ENCODE peak calls at places on chromosomes 4 and X, in nine cellular contexts. X is GM23248, H is SK-N-SH, G is heart left ventricle, K is cardiac muscle cell, A is suprapubic skin, R is esophagus muscularis mucosa, Z is tibial nerve, P is left lung. V is an unnamed sample.
A peak's percentile ranks its signal among the peaks of the same experiment; 100 is the strongest.

GRCh38 chr4:76836860-76837564 is 60.9 kb downstream of the SOWAHB start:
- DNase-seq in A (no peak), X (no peak), G (no peak), P (no peak), Z (no peak), R (no peak), H (no peak), K (no peak), V (no peak)

GRCh38 chrX:82973641-82974040 is 534.4 kb upstream of the POU3F4 start:
- DNase-seq in P (peak; percentile 35), H (no peak), R (no peak), X (no peak), G (no peak), A (no peak), Z (no peak), K (no peak), V (no peak)

GRCh38 chr4:81628489-81628888 is 156.8 kb upstream of the RASGEF1B start:
- DNase-seq in X (no peak), R (no peak), Z (no peak), H (no peak), P (no peak), G (no peak), K (no peak), A (no peak), V (no peak)

GRCh38 chr4:40525811-40526598 is 103.7 kb downstream of the RBM47 start:
- DNase-seq in R (no peak), H (no peak), A (no peak), X (peak; percentile 90), Z (peak; percentile 38), G (no peak), P (no peak), K (peak; percentile 93), V (no peak)

GRCh38 chr4:15913631-15913970 is 24.9 kb downstream of the FGFBP1 start:
- DNase-seq in R (no peak), Z (no peak), X (peak; percentile 92), H (no peak), G (no peak), P (no peak), A (no peak), K (peak; percentile 95), V (no peak)

GRCh38 chrX:41733939-41734338 is 10.0 kb downstream of the GPR82 start:
- DNase-seq in R (no peak), A (no peak), H (no peak), G (no peak), X (no peak), K (no peak), P (no peak), Z (no peak), V (no peak)

GRCh38 chr4:167308876-167309275 is 74.6 kb upstream of the SPOCK3 start:
- DNase-seq in H (no peak), X (no peak), K (no peak), A (no peak), G (no peak), R (no peak), P (no peak), Z (no peak), V (no peak)

GRCh38 chr4:164304861-164305260 is 449.1 kb upstream of the SMIM31 start:
- DNase-seq in K (no peak), X (no peak), H (no peak), G (no peak), Z (no peak), P (no peak), A (no peak), R (no peak), V (no peak)

GRCh38 chr4:187547281-187547680 is 448.3 kb upstream of the ZFP42 start:
- DNase-seq in X (no peak), K (no peak), H (no peak), G (no peak), P (no peak), Z (no peak), A (no peak), R (no peak), V (no peak)

GRCh38 chr4:71254451-71255012 is 84.3 kb upstream of the SLC4A4 start:
- DNase-seq in Z (no peak), R (no peak), P (no peak), G (no peak), X (peak; percentile 31), K (no peak), A (no peak), H (no peak), V (no peak)

GRCh38 chr4:162011039-162011438 is 152.8 kb downstream of the FSTL5 start:
- DNase-seq in X (no peak), P (no peak), G (no peak), H (no peak), R (no peak), A (no peak), K (peak; percentile 12), Z (no peak), V (no peak)

DNA sequence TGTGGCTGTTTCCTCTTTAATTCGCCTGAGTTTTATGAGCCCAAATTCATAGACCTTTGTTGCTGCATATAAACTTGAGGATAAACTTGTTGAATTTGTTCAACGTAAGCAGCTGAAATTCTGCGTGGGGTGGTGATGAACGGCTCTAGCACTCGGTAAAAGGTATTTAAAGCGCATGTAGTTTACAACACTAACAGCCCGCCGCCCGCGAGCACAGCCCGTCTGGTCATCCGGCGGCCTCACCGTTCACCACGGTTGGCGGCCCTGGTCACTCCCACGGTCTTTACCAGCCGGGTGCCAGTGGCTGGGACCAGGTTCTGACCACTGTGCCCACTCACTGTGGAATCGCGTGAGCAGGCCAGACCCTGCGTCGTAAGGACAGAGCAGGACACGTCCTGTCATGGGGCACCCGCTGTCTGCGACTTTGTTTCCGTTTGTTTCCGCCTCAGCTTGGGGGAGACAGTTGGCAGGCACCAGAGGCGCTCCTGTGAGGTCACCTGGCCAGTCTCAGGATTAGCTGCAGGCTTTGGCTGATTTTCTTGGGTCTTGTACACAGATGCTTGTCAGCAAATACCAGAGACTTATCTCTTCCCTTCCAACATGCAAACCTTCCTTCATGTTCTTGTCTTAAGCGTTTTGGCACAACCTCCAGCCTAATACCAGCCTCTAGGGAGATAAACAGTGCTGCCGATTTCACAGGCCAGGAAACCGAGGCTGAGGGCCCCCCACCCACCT is 36.8 kb upstream of the SPON2 start:
- DNase-seq in R (no peak), A (peak; percentile 65), X (no peak), K (peak; percentile 69), Z (no peak), G (peak; percentile 47), H (no peak), P (peak; percentile 32), V (no peak)
- H3K4me1 ChIP-seq in R (peaks cover 74% of the 10 kb centered on the region), A (peaks cover 61% of the 10 kb centered on the region), X (peaks cover 15% of the 10 kb centered on the region), K (peaks cover 5% of the 10 kb centered on the region), Z (peaks cover 56% of the 10 kb centered on the region), G (peaks cover 28% of the 10 kb centered on the region), H (peaks cover 54% of the 10 kb centered on the region), P (peaks cover 60% of the 10 kb centered on the region), V (peaks cover 17% of the 10 kb centered on the region)

DNA sequence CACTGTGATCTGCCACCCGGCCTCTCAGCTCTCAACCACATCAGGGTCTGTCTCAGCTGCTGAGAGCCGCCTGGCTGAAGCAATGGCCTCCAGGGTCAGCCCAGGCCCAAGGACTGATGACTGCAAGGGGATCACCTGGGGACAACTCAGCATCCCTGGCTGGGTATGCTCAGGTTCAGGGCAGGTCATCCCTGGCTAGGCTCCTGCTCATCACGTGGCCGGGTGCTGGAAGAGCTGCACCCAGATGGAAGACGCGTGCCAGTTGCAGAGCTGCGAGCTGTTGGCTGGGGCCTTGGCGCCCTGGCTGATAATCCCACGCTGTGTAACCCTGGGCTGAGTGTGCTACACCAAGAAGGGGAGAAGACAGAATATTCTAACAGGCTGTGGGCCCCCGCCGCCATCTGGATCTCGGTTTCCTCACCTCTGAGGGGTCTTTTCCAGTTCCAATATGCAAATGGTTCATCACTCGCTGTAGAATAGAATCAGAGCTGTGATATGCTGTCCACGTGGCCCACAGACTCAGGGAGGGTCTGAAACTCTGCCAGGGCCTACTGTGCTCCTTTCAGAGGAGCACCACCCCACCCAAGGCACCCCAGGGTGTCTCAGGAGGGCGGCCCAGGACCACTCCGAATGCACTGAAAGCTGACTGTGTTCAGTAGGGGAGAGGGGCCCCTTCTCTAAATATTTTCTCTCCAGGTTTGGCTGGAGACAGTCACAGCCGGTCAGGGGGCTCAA is 338.8 kb downstream of the BCOR start:
- DNase-seq in K (no peak), A (no peak), P (no peak), R (no peak), G (peak; percentile 57), H (no peak), X (no peak), Z (no peak), V (no peak)
- H3K4me1 ChIP-seq in K (peaks cover 10% of the 10 kb centered on the region), A (peaks cover 27% of the 10 kb centered on the region), P (no peaks in the 10 kb centered on the region), R (peaks cover 49% of the 10 kb centered on the region), G (peaks cover 3% of the 10 kb centered on the region), H (peaks cover 19% of the 10 kb centered on the region), X (peaks cover 24% of the 10 kb centered on the region), Z (peaks cover 10% of the 10 kb centered on the region), V (no peaks in the 10 kb centered on the region)

DNA sequence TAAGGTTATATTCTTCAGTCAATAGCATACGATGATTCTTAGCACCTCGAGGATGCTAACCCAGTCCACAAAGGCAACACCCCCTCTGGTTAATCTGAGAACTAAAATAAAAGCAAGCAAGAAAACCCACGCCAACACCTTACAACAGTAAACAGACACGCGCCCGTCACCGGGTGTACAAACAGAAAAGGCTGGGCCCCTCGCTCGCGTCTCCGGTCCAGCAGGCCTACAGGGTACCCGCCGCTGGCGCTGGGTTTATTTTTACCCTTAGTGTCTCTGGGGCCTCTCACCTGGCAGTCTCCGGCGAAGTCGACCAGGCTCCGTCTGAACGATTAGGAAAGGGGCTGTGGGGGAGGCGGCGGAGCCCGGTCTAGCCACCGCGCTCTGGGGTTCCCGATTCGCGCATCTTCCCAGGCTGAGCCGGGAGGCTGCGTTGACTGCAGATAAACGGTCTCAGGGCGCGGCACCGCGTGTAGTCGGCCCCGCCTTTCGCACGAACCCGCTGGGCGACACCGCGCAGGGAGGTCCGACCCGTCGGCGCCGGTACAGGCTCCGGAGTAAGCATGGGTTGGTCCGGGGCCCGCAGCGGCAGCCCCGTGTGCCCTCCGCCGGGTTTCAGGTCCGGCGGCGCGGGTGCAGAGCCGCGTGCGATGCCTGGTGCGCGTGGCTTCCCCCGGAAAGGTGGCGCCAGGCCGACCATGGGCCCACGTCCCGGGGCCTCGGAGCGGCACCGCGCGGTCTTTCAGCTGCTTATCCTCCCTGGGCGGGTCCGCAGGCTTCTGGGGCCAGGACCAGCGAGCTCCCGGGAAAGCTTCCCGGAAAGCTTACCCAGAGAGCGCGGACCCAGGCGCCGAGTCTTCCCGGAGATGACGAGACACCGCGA is at the start of gene SLC9B2:
- DNase-seq in H (peak; percentile 80), P (peak; percentile 64), A (peak; percentile 80), R (peak; percentile 94), Z (peak; percentile 38), K (peak; percentile 78), G (peak; percentile 77), X (peak; percentile 86), V (peak; percentile 47)
- H3K4me1 ChIP-seq in H (peaks cover 7% of the 10 kb centered on the region), P (peaks cover 27% of the 10 kb centered on the region), A (peaks cover 28% of the 10 kb centered on the region), R (peaks cover 22% of the 10 kb centered on the region), Z (peaks cover 16% of the 10 kb centered on the region), K (peaks cover 6% of the 10 kb centered on the region), G (no peaks in the 10 kb centered on the region), X (peaks cover 29% of the 10 kb centered on the region), V (peaks cover 26% of the 10 kb centered on the region)

GRCh38 chrX:16966745-16967144 is 20.3 kb downstream of the REPS2 start:
- DNase-seq in X (no peak), R (no peak), Z (no peak), K (peak; percentile 31), A (no peak), P (no peak), G (no peak), H (no peak), V (no peak)
- H3K4me1 ChIP-seq in X (no peaks in the 10 kb centered on the region), R (peaks cover 3% of the 10 kb centered on the region), Z (no peaks in the 10 kb centered on the region), K (no peaks in the 10 kb centered on the region), A (no peaks in the 10 kb centered on the region), P (no peaks in the 10 kb centered on the region), G (no peaks in the 10 kb centered on the region), H (no peaks in the 10 kb centered on the region), V (no peaks in the 10 kb centered on the region)

V was measured in CD8-positive, alpha-beta memory T cell.